ENCODE peak calls at places on chromosomes 12 and 14, in eight cellular contexts. L is GM23338, Z is IMR-90, J is fibroblast of villous mesenchyme, F is neural progenitor cell, I is A549, H is mucosa of descending colon, W is fibroblast of pulmonary artery. C is an unnamed sample.

GRCh38 chr12:34294137-34294536 is 271.8 kb downstream of the ALG10 start:
- DNase-seq in L (no peak), Z (no peak), J (no peak), F (no peak), I (no peak), H (no peak), W (no peak), C (no peak)

GRCh38 chr14:96904201-96904600 is 107.0 kb downstream of the VRK1 start:
- DNase-seq in L (no peak), Z (peak; percentile 41), J (no peak), F (no peak), I (peak; percentile 4), H (no peak), W (no peak), C (peak; percentile 39)

GRCh38 chr12:119578112-119578511 is 15.5 kb upstream of the TMEM233 start:
- DNase-seq in L (no peak), Z (no peak), J (no peak), F (no peak), I (no peak), H (no peak), W (no peak), C (no peak)

GRCh38 chr14:54462048-54462447 is 20.9 kb upstream of the CNIH1 start:
- DNase-seq in L (no peak), Z (no peak), J (no peak), F (no peak), I (no peak), H (no peak), W (no peak), C (peak; percentile 32)

GRCh38 chr12:10721654-10722501 is 1.2 kb downstream of the YBX3 start:
- DNase-seq in L (peak; percentile 70), Z (peak; percentile 99), J (peak; percentile 99), F (peak; percentile 63), I (peak; percentile 95), H (peak; percentile 89), W (peak; percentile 100), C (peak; percentile 98)

GRCh38 chr12:46983959-46984833 is 95.2 kb upstream of the PCED1B start:
- DNase-seq in L (peak; percentile 80), Z (peak; percentile 75), J (peak; percentile 75), F (peak; percentile 77), I (peak; percentile 76), H (peak; percentile 38), W (peak; percentile 78), C (peak; percentile 83)

GRCh38 chr14:92680781-92681650 is 67.4 kb downstream of the LGMN start:
- DNase-seq in L (peak; percentile 84), Z (peak; percentile 71), J (peak; percentile 79), F (peak; percentile 88), I (peak; percentile 62), H (peak; percentile 88), W (peak; percentile 82), C (peak; percentile 83)

GRCh38 chr12:79776111-79776510 is 85.3 kb upstream of the PAWR start:
- DNase-seq in L (no peak), Z (peak; percentile 68), J (peak; percentile 65), F (no peak), I (no peak), H (no peak), W (peak; percentile 71), C (peak; percentile 90)

GRCh38 chr14:54881235-54881760 is 21.3 kb downstream of the GCH1 start:
- DNase-seq in L (no peak), Z (peak; percentile 46), J (peak; percentile 47), F (no peak), I (no peak), H (peak; percentile 41), W (peak; percentile 74), C (peak; percentile 87)

GRCh38 chr12:101968770-101969169 is 91.4 kb downstream of the DRAM1 start:
- DNase-seq in L (no peak), Z (no peak), J (no peak), F (no peak), I (no peak), H (no peak), W (no peak), C (no peak)

GRCh38 chr12:60172696-60173095 is 576.9 kb downstream of the SLC16A7 start:
- DNase-seq in L (no peak), Z (no peak), J (no peak), F (no peak), I (no peak), H (no peak), W (no peak), C (no peak)

DNA sequence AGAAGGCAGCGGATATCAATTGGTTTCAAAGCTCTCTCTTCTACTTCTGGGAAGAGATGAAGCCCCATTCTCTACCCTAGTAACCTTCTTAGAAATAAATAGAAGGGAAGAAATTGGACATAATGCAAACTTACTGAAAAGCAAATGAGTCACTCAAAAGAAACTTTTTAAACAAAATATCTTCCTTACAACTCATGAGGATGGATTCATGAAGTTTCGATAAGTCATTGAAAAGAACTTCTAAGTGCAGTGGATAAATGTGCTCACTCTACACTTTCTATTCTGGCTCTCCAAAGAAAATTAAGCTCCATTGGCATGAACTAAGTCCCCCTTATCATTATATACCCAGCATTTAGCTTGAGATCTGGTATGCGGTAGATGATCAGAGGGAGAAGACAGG is 899.5 kb downstream of the RPS29 start:
- DNase-seq in L (no peak), Z (peak; percentile 51), J (no peak), F (no peak), I (no peak), H (no peak), W (no peak), C (no peak)
- TF ChIP-seq CTCF in L (no peak), Z (no peak), J (no peak), F (no peak), I (no peak), H (no peak), W (no peak), C (no peak)

DNA sequence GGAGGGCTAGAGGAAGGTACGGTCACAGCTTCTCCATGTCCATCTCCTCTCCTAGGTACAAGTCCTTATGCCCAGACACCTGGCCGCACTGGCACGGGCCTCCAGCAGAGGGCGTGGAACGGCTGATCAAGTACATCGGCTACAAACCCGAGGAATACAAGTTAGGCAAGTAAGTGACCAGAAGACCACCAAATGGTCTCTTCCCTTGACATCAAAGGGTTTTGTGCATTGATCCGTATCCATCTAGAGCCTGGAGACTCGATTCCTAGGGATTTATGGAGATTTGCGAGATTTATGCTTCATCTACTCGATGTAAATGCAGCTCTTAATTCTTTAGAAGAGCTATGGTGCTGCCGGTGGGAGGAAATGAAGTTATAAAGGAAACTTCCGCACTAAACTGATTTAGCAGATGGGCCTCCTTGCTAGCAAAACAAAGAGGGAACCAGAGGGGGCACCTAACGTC is 44.2 kb downstream of the KCTD10 start:
- DNase-seq in L (peak; percentile 92), Z (peak; percentile 78), J (peak; percentile 86), F (peak; percentile 81), I (peak; percentile 89), H (peak; percentile 98), W (peak; percentile 84), C (peak; percentile 93)
- H3K4me3 ChIP-seq in L (no peak overlapping the region), Z (no peak overlapping the region), J (no peak overlapping the region), F (no peak overlapping the region), I (no peak overlapping the region), H (no peak overlapping the region), W (no peak overlapping the region), C (no peak overlapping the region)

GRCh38 chr12:114678718-114679117 is 5.3 kb downstream of the TBX3 start:
- DNase-seq in L (peak; percentile 7), Z (no peak), J (peak; percentile 36), F (no peak), I (no peak), H (no peak), W (no peak), C (no peak)

GRCh38 chr12:114678028-114678427 is 5.9 kb downstream of the TBX3 start:
- DNase-seq in L (no peak), Z (no peak), J (peak; percentile 23), F (no peak), I (no peak), H (no peak), W (no peak), C (no peak)

GRCh38 chr12:114674201-114675047 is 9.6 kb downstream of the TBX3 start:
- DNase-seq in L (peak; percentile 62), Z (peak; percentile 64), J (peak; percentile 44), F (peak; percentile 56), I (no peak), H (no peak), W (no peak), C (no peak)

GRCh38 chr12:114673169-114673833 is 10.7 kb downstream of the TBX3 start:
- DNase-seq in L (peak; percentile 78), Z (peak; percentile 93), J (peak; percentile 96), F (peak; percentile 45), I (no peak), H (no peak), W (peak; percentile 85), C (peak; percentile 91)

DNA sequence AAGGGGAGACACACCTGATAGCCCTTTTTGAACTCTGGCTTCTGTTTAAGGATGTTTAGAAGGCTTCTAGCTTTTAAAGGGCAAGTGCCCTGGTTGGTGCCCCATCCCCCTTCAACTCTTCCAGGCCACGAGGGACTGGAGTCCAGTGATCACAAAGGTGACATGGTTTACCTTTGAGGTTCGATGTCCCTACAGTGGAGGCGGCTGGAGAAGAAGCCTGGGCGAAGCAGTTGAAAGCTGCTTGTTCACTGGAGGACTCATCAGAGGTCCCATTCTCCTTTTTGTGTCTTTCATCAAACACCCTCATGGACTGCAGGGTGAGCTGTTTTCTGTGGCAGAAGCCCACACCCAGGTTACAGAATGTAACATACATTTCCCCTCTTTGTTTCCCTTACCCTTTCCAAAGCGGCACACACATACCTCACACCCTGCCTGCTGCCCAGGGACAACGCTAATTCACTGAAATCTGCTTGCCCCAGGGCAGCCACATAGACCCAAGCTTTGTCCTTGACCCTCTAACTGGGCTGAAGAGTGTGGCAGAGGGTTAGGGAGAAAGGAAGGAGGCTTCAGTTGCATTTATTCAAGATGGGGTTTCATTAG is 7.7 kb downstream of the TBX3 start:
- DNase-seq in L (peak; percentile 24), Z (no peak), J (peak; percentile 21), F (peak; percentile 15), I (no peak), H (no peak), W (no peak), C (no peak)
- TF ChIP-seq CTCF in L (no peak), Z (no peak), J (no peak), F (no peak), I (no peak), H (no peak), W (no peak), C (no peak)

DNA sequence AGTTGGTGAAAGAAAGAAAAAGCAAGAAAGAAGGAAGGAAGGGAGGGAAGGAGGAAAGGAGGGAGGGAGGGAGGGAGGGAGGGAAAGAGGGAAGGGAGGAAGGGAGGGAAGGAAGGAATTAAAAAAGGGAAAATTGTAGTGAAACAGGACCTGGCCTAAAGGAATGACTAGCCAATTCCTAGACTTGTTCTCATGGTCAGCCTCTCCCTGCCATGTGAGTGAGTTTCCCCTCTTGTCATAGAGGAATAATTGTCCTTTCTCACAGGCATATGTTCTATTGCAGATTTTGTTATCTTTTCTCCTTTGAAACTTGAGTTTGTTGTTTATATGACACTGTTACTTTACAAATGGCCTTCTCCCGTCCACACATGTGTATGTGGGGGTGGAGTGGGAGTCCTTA is 81.9 kb downstream of the TMEM260 start:
- DNase-seq in L (no peak), Z (no peak), J (no peak), F (no peak), I (no peak), H (no peak), W (no peak), C (no peak)
- H3K4me3 ChIP-seq in L (no peak overlapping the region), Z (no peak overlapping the region), J (no peak overlapping the region), F (no peak overlapping the region), I (no peak overlapping the region), H (no peak overlapping the region), W (no peak overlapping the region), C (no peak overlapping the region)

DNA sequence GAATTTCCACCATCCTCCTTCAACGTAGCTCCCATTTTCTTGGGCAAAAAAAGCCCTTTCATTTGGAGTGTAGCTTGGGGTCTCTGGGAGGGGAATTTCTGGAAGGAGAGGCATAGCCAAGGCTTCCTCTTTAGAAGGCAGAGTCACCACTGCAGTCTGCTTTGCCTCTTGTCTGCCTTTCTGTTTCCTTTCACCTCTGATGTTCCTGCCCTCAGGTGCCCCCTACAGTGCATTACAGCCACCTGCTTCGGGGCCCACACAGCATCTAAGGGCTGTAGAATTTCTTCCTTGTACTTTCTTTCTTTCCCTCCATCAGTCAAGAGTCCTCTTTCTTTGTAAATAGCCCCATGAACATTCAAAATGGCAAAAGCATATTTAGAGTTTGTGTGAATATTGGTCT is 1313.9 kb downstream of the TMEM121 start:
- DNase-seq in L (no peak), Z (no peak), J (no peak), F (no peak), I (no peak), H (no peak), W (no peak), C (no peak)
- TF ChIP-seq CTCF in L (no peak), Z (no peak), J (no peak), F (no peak), I (no peak), H (no peak), W (no peak), C (no peak)

C was measured in choroid plexus epithelial cell.